ENCODE peak calls at places on chromosomes 4 and X, in eight cellular contexts. F is substantia nigra, D is NCI-H526, Z is cardiac muscle cell, J is nephron progenitor cell, T is HTR-8/SVneo, L is adipocyte, O is GM03348. H is an unnamed sample.
A peak's percentile ranks its signal among the peaks of the same experiment; 100 is the strongest.

GRCh38 chr4:43932448-43932847 is 516.2 kb downstream of the KCTD8 start:
- DNase-seq in F (no peak), L (no peak), D (no peak), T (no peak), J (no peak), O (no peak), Z (peak; percentile 2), H (no peak)

GRCh38 chr4:182575225-182575624 is 332.0 kb downstream of the TENM3 start:
- DNase-seq in L (no peak), Z (no peak), O (no peak), F (no peak), T (no peak), J (no peak), D (no peak), H (no peak)

GRCh38 chr4:145732416-145732815 is 52.5 kb downstream of the C4orf51 start:
- DNase-seq in O (no peak), D (no peak), F (no peak), J (no peak), L (no peak), Z (no peak), T (no peak), H (peak; percentile 29)

GRCh38 chr4:121792966-121793365 is 8.2 kb upstream of the EXOSC9 start:
- DNase-seq in Z (no peak), L (no peak), D (no peak), O (no peak), J (no peak), F (no peak), T (no peak), H (no peak)

GRCh38 chrX:88170528-88170927 is 576.5 kb upstream of the CPXCR1 start:
- DNase-seq in Z (no peak), O (no peak), L (no peak), D (no peak), T (no peak), F (no peak), J (no peak), H (no peak)

GRCh38 chrX:12977761-12978204 is 2.9 kb downstream of the TMSB4X start:
- DNase-seq in L (no peak), J (no peak), T (no peak), D (no peak), F (no peak), O (no peak), Z (no peak), H (no peak)

GRCh38 chr4:139736661-139737060 is 71.0 kb downstream of the MGST2 start:
- DNase-seq in Z (no peak), F (no peak), T (no peak), L (peak; percentile 38), O (peak; percentile 17), D (no peak), J (no peak), H (peak; percentile 37)

GRCh38 chr4:108058685-108059440 is 69.2 kb downstream of the HADH start:
- DNase-seq in F (no peak), O (peak; percentile 32), J (no peak), L (peak; percentile 53), Z (no peak), T (peak; percentile 56), D (peak; percentile 22), H (no peak)

GRCh38 chrX:71098302-71098701 is 2.7 kb downstream of the FOXO4 start:
- DNase-seq in O (peak; percentile 27), T (no peak), L (peak; percentile 59), J (peak; percentile 51), Z (peak; percentile 65), F (peak; percentile 21), D (peak; percentile 8), H (no peak)

GRCh38 chr4:173998471-173999144 is 284.9 kb downstream of the FBXO8 start:
- DNase-seq in L (no peak), O (no peak), J (no peak), D (no peak), Z (no peak), F (no peak), T (no peak), H (no peak)

GRCh38 chr4:175308236-175308635 is 390.1 kb downstream of the ADAM29 start:
- DNase-seq in D (no peak), T (no peak), O (no peak), F (no peak), J (no peak), Z (no peak), L (peak; percentile 51), H (no peak)

GRCh38 chr4:3660086-3660927 is 105.9 kb upstream of the ADRA2C start:
- DNase-seq in L (no peak), Z (no peak), D (no peak), O (no peak), F (no peak), J (peak; percentile 43), T (no peak), H (peak; percentile 50)

GRCh38 chr4:119286377-119287002 is 35.4 kb downstream of the FABP2 start:
- DNase-seq in O (peak; percentile 42), T (peak; percentile 14), Z (peak; percentile 47), F (no peak), L (peak; percentile 89), J (no peak), D (no peak), H (no peak)

GRCh38 chrX:69133561-69134542 is 31.4 kb downstream of the PJA1 start:
- DNase-seq in J (peak; percentile 34), T (peak; percentile 34), O (peak; percentile 35), L (no peak), D (peak; percentile 17), F (no peak), Z (peak; percentile 72), H (peak; percentile 60)

GRCh38 chr4:180060159-180060889 is 2182.9 kb upstream of the TENM3 start:
- DNase-seq in T (no peak), F (no peak), Z (peak; percentile 21), O (no peak), J (no peak), D (no peak), L (peak; percentile 61), H (no peak)

GRCh38 chrX:37302569-37302968 is 46.6 kb upstream of the PRRG1 start:
- DNase-seq in O (peak; percentile 9), Z (peak; percentile 26), D (peak; percentile 32), T (peak; percentile 1), F (peak; percentile 0), J (no peak), L (peak; percentile 56), H (no peak)

GRCh38 chrX:69060631-69061408 is 104.4 kb downstream of the PJA1 start:
- DNase-seq in T (peak; percentile 7), L (peak; percentile 60), D (no peak), Z (peak; percentile 54), F (no peak), J (peak; percentile 43), O (peak; percentile 22), H (peak; percentile 51)

GRCh38 chr4:88528861-88529260 is 5.3 kb upstream of the PYURF start:
- DNase-seq in D (no peak), L (peak; percentile 21), J (no peak), Z (no peak), O (peak; percentile 7), T (no peak), F (no peak), H (no peak)

GRCh38 chrX:20729421-20729820 is 462.7 kb upstream of the RPS6KA3 start:
- DNase-seq in Z (no peak), F (no peak), O (peak; percentile 21), T (no peak), J (no peak), D (peak; percentile 51), L (peak; percentile 5), H (no peak)

GRCh38 chr4:79042079-79042674 is 102.9 kb upstream of the PAQR3 start:
- DNase-seq in L (peak; percentile 62), J (no peak), D (no peak), O (peak; percentile 43), T (peak; percentile 0), Z (peak; percentile 72), F (no peak), H (peak; percentile 35)

GRCh38 chr4:14529653-14530052 is 472.6 kb upstream of the CPEB2 start:
- DNase-seq in D (no peak), Z (peak; percentile 17), L (peak; percentile 55), F (no peak), O (no peak), J (no peak), T (no peak), H (no peak)

GRCh38 chr4:4225915-4226605 is 669 bp downstream of the OTOP1 start:
- DNase-seq in Z (no peak), J (peak; percentile 10), F (no peak), L (peak; percentile 5), O (no peak), T (no peak), D (no peak), H (peak; percentile 40)

GRCh38 chr4:16066586-16067128 is 17.2 kb downstream of the PROM1 start:
- DNase-seq in J (no peak), L (no peak), F (no peak), O (no peak), Z (no peak), D (no peak), T (no peak), H (no peak)

GRCh38 chr4:139774759-139775487 is 109.3 kb downstream of the MGST2 start:
- DNase-seq in Z (no peak), J (no peak), F (no peak), D (no peak), O (no peak), T (no peak), L (no peak), H (no peak)

GRCh38 chr4:71526626-71527406 is 188.0 kb downstream of the SLC4A4 start:
- DNase-seq in L (no peak), J (no peak), F (no peak), T (no peak), O (no peak), D (no peak), Z (no peak), H (no peak)

GRCh38 chr4:98564847-98565246 is 93.6 kb downstream of the TSPAN5 start:
- DNase-seq in L (no peak), F (no peak), D (peak; percentile 24), T (no peak), Z (no peak), O (no peak), J (peak; percentile 23), H (no peak)

GRCh38 chrX:116009871-116010710 is 160.5 kb upstream of the AGTR2 start:
- DNase-seq in D (no peak), O (no peak), Z (peak; percentile 51), T (no peak), F (no peak), L (peak; percentile 24), J (no peak), H (no peak)

GRCh38 chrX:138711399-138712347 is at the start of gene FGF13:
- DNase-seq in L (no peak), Z (peak; percentile 90), F (no peak), O (peak; percentile 56), T (no peak), J (peak; percentile 66), D (peak; percentile 62), H (peak; percentile 71)

GRCh38 chr4:120517966-120518365 is 404.6 kb downstream of the PRDM5 start:
- DNase-seq in O (peak; percentile 68), L (peak; percentile 76), T (peak; percentile 52), F (no peak), D (no peak), Z (no peak), J (no peak), H (no peak)

GRCh38 chr4:39514888-39515401 is 12.3 kb downstream of the UGDH start:
- DNase-seq in Z (no peak), F (no peak), D (no peak), O (no peak), J (no peak), T (no peak), L (peak; percentile 55), H (no peak)

GRCh38 chr4:117823388-117823787 is 210.9 kb upstream of the NDST3 start:
- DNase-seq in L (no peak), T (no peak), J (no peak), O (no peak), F (no peak), D (no peak), Z (no peak), H (no peak)

GRCh38 chr4:164977243-164978164 is at the start of gene TRIM61:
- DNase-seq in L (no peak), O (peak; percentile 57), T (no peak), Z (peak; percentile 64), J (peak; percentile 58), F (peak; percentile 57), D (no peak), H (peak; percentile 86)

GRCh38 chrX:119573840-119574393 is 446 bp upstream of the UBE2A start:
- DNase-seq in Z (peak; percentile 45), J (no peak), O (peak; percentile 69), T (peak; percentile 21), L (peak; percentile 66), D (no peak), F (peak; percentile 12), H (no peak)

H was measured in retina.